ENCODE peak calls at places on chromosome 13, in nine cellular contexts. One of them, this sample, is unnamed. For H3K36me3, the result is how much of the 10 kb centered on the place peaks cover.

GRCh38 chr13:46184277-46184699 is 2.3 kb upstream of the LCP1 start:
- DNase-seq in tibial artery: no peak
- DNase-seq in pancreas: no peak
- DNase-seq in CD8-positive, alpha-beta memory T cell: peak
- DNase-seq in transverse colon: peak
- DNase-seq in Panc1: no peak
- DNase-seq in aorta: no peak
- DNase-seq in left ventricle myocardium inferior: peak
- DNase-seq in mesendoderm: peak
- DNase-seq in this sample: no peak

GRCh38 chr13:105918842-105919741 is 616.4 kb downstream of the EFNB2 start:
- DNase-seq in left ventricle myocardium inferior: no peak
- DNase-seq in transverse colon: peak
- DNase-seq in pancreas: no peak
- DNase-seq in Panc1: peak
- DNase-seq in CD8-positive, alpha-beta memory T cell: no peak
- DNase-seq in tibial artery: no peak
- DNase-seq in aorta: no peak
- DNase-seq in mesendoderm: peak
- DNase-seq in this sample: no peak

GRCh38 chr13:21749410-21749809 is 78.5 kb downstream of the FGF9 start:
- DNase-seq in left ventricle myocardium inferior: no peak
- DNase-seq in aorta: no peak
- DNase-seq in CD8-positive, alpha-beta memory T cell: no peak
- DNase-seq in Panc1: no peak
- DNase-seq in transverse colon: no peak
- DNase-seq in mesendoderm: no peak
- DNase-seq in pancreas: no peak
- DNase-seq in tibial artery: no peak
- DNase-seq in this sample: no peak

GRCh38 chr13:111556496-111556895 is 236.1 kb downstream of the TEX29 start:
- DNase-seq in Panc1: no peak
- DNase-seq in left ventricle myocardium inferior: no peak
- DNase-seq in tibial artery: no peak
- DNase-seq in pancreas: no peak
- DNase-seq in CD8-positive, alpha-beta memory T cell: no peak
- DNase-seq in aorta: peak
- DNase-seq in transverse colon: no peak
- DNase-seq in mesendoderm: no peak
- DNase-seq in this sample: no peak

GRCh38 chr13:27450921-27451461 is 627 bp upstream of the MTIF3 start:
- DNase-seq in tibial artery: no peak
- DNase-seq in Panc1: no peak
- DNase-seq in pancreas: peak
- DNase-seq in aorta: peak
- DNase-seq in mesendoderm: peak
- DNase-seq in CD8-positive, alpha-beta memory T cell: no peak
- DNase-seq in transverse colon: peak
- DNase-seq in left ventricle myocardium inferior: peak
- DNase-seq in this sample: no peak

GRCh38 chr13:73767747-73768315 is 366.4 kb downstream of the KLF12 start:
- DNase-seq in Panc1: no peak
- DNase-seq in tibial artery: no peak
- DNase-seq in left ventricle myocardium inferior: no peak
- DNase-seq in CD8-positive, alpha-beta memory T cell: peak
- DNase-seq in aorta: no peak
- DNase-seq in pancreas: no peak
- DNase-seq in mesendoderm: peak
- DNase-seq in transverse colon: no peak
- DNase-seq in this sample: no peak

GRCh38 chr13:104011505-104012270 is 945.5 kb upstream of the SLC10A2 start:
- DNase-seq in left ventricle myocardium inferior: no peak
- DNase-seq in pancreas: no peak
- DNase-seq in CD8-positive, alpha-beta memory T cell: no peak
- DNase-seq in mesendoderm: peak
- DNase-seq in Panc1: no peak
- DNase-seq in transverse colon: no peak
- DNase-seq in aorta: no peak
- DNase-seq in tibial artery: no peak
- DNase-seq in this sample: no peak

GRCh38 chr13:107866007-107866665 is 349.2 kb downstream of the LIG4 start:
- DNase-seq in transverse colon: no peak
- DNase-seq in tibial artery: no peak
- DNase-seq in mesendoderm: peak
- DNase-seq in aorta: no peak
- DNase-seq in Panc1: no peak
- DNase-seq in CD8-positive, alpha-beta memory T cell: no peak
- DNase-seq in left ventricle myocardium inferior: no peak
- DNase-seq in pancreas: peak
- DNase-seq in this sample: no peak

GRCh38 chr13:37357548-37357947 is 241.0 kb downstream of the POSTN start:
- DNase-seq in Panc1: no peak
- DNase-seq in tibial artery: no peak
- DNase-seq in transverse colon: no peak
- DNase-seq in left ventricle myocardium inferior: no peak
- DNase-seq in aorta: no peak
- DNase-seq in mesendoderm: no peak
- DNase-seq in CD8-positive, alpha-beta memory T cell: no peak
- DNase-seq in pancreas: no peak
- DNase-seq in this sample: no peak

GRCh38 chr13:110410906-110411305 is 103.8 kb downstream of the COL4A2 start:
- DNase-seq in Panc1: no peak
- DNase-seq in aorta: peak
- DNase-seq in transverse colon: no peak
- DNase-seq in left ventricle myocardium inferior: no peak
- DNase-seq in pancreas: no peak
- DNase-seq in mesendoderm: no peak
- DNase-seq in CD8-positive, alpha-beta memory T cell: no peak
- DNase-seq in tibial artery: no peak
- DNase-seq in this sample: no peak

GRCh38 chr13:46389985-46390384 is 2.9 kb upstream of the RUBCNL start:
- DNase-seq in transverse colon: peak
- DNase-seq in Panc1: no peak
- DNase-seq in pancreas: peak
- DNase-seq in mesendoderm: no peak
- DNase-seq in aorta: no peak
- DNase-seq in CD8-positive, alpha-beta memory T cell: peak
- DNase-seq in left ventricle myocardium inferior: peak
- DNase-seq in tibial artery: no peak
- DNase-seq in this sample: no peak

GRCh38 chr13:79912403-79912802 is 428.5 kb downstream of the SPRY2 start:
- DNase-seq in Panc1: no peak
- DNase-seq in left ventricle myocardium inferior: no peak
- DNase-seq in tibial artery: no peak
- DNase-seq in aorta: no peak
- DNase-seq in mesendoderm: no peak
- DNase-seq in CD8-positive, alpha-beta memory T cell: no peak
- DNase-seq in transverse colon: no peak
- DNase-seq in pancreas: no peak
- DNase-seq in this sample: no peak

GRCh38 chr13:96141032-96141431 is 51.1 kb downstream of the HS6ST3 start:
- DNase-seq in CD8-positive, alpha-beta memory T cell: no peak
- DNase-seq in mesendoderm: peak
- DNase-seq in pancreas: no peak
- DNase-seq in left ventricle myocardium inferior: no peak
- DNase-seq in Panc1: peak
- DNase-seq in aorta: no peak
- DNase-seq in tibial artery: no peak
- DNase-seq in transverse colon: no peak
- DNase-seq in this sample: no peak

GRCh38 chr13:73040968-73041580 is 17.7 kb upstream of the KLF5 start:
- DNase-seq in tibial artery: no peak
- DNase-seq in pancreas: no peak
- DNase-seq in left ventricle myocardium inferior: no peak
- DNase-seq in mesendoderm: no peak
- DNase-seq in aorta: no peak
- DNase-seq in CD8-positive, alpha-beta memory T cell: no peak
- DNase-seq in transverse colon: peak
- DNase-seq in Panc1: no peak
- DNase-seq in this sample: no peak

GRCh38 chr13:73782781-73783180 is 351.4 kb downstream of the KLF12 start:
- DNase-seq in tibial artery: no peak
- DNase-seq in transverse colon: no peak
- DNase-seq in Panc1: no peak
- DNase-seq in left ventricle myocardium inferior: no peak
- DNase-seq in CD8-positive, alpha-beta memory T cell: no peak
- DNase-seq in mesendoderm: no peak
- DNase-seq in pancreas: no peak
- DNase-seq in aorta: no peak
- DNase-seq in this sample: no peak

GRCh38 chr13:41075034-41075433 is 13.7 kb downstream of the WBP4 start:
- DNase-seq in left ventricle myocardium inferior: no peak
- DNase-seq in mesendoderm: peak
- DNase-seq in pancreas: no peak
- DNase-seq in CD8-positive, alpha-beta memory T cell: peak
- DNase-seq in Panc1: no peak
- DNase-seq in aorta: no peak
- DNase-seq in transverse colon: no peak
- DNase-seq in tibial artery: no peak
- DNase-seq in this sample: no peak

GRCh38 chr13:113493315-113493951 is 2.9 kb upstream of the DCUN1D2 start:
- DNase-seq in transverse colon: no peak
- DNase-seq in aorta: no peak
- DNase-seq in Panc1: peak
- DNase-seq in mesendoderm: peak
- DNase-seq in pancreas: no peak
- DNase-seq in tibial artery: no peak
- DNase-seq in left ventricle myocardium inferior: no peak
- DNase-seq in CD8-positive, alpha-beta memory T cell: no peak
- DNase-seq in this sample: no peak
- H3K27ac ChIP-seq in transverse colon: peak
- H3K27ac ChIP-seq in aorta: peak
- H3K27ac ChIP-seq in Panc1: peak
- H3K27ac ChIP-seq in mesendoderm: peak
- H3K27ac ChIP-seq in pancreas: peak
- H3K27ac ChIP-seq in tibial artery: peak
- H3K27ac ChIP-seq in left ventricle myocardium inferior: peak
- H3K27ac ChIP-seq in CD8-positive, alpha-beta memory T cell: peak
- H3K27ac ChIP-seq in this sample: peak

GRCh38 chr13:29525757-29526156 is 69.7 kb downstream of the SLC7A1 start:
- DNase-seq in transverse colon: no peak
- DNase-seq in pancreas: no peak
- DNase-seq in mesendoderm: no peak
- DNase-seq in Panc1: no peak
- DNase-seq in aorta: no peak
- DNase-seq in CD8-positive, alpha-beta memory T cell: no peak
- DNase-seq in tibial artery: no peak
- DNase-seq in left ventricle myocardium inferior: no peak
- DNase-seq in this sample: no peak
- H3K36me3 ChIP-seq in transverse colon: under half
- H3K36me3 ChIP-seq in pancreas: under half
- H3K36me3 ChIP-seq in mesendoderm: under half
- H3K36me3 ChIP-seq in Panc1: under half
- H3K36me3 ChIP-seq in aorta: under half
- H3K36me3 ChIP-seq in CD8-positive, alpha-beta memory T cell: under half
- H3K36me3 ChIP-seq in tibial artery: under half
- H3K36me3 ChIP-seq in left ventricle myocardium inferior: under half
- H3K36me3 ChIP-seq in this sample: under half

DNA sequence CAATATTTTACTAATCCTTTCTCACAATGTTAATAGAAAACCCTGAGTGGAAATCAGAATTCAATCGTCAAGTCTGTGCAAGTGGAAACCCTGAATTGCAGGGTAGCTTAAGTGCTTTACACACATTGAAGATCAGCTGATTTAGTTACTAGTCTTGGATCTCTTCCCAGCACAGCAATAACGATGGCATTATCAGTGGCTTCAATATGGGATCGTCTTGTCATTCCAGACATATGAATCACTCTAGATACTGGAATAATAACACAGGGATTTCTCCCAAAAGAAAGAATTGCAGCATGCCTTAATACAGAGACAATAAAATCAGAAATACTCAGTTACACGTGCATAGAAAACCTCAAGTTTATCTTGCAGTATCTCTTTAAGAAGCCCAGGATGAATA is 12.6 kb upstream of the METTL21C start:
- DNase-seq in pancreas: no peak
- DNase-seq in CD8-positive, alpha-beta memory T cell: no peak
- DNase-seq in left ventricle myocardium inferior: no peak
- DNase-seq in mesendoderm: no peak
- DNase-seq in aorta: no peak
- DNase-seq in transverse colon: no peak
- DNase-seq in Panc1: no peak
- DNase-seq in tibial artery: no peak
- DNase-seq in this sample: no peak
- H3K27ac ChIP-seq in pancreas: no peak
- H3K27ac ChIP-seq in CD8-positive, alpha-beta memory T cell: no peak
- H3K27ac ChIP-seq in left ventricle myocardium inferior: no peak
- H3K27ac ChIP-seq in mesendoderm: no peak
- H3K27ac ChIP-seq in aorta: no peak
- H3K27ac ChIP-seq in transverse colon: no peak
- H3K27ac ChIP-seq in Panc1: no peak
- H3K27ac ChIP-seq in tibial artery: no peak
- H3K27ac ChIP-seq in this sample: no peak

GRCh38 chr13:98556968-98557591 is 19.8 kb downstream of the STK24 start:
- DNase-seq in Panc1: no peak
- DNase-seq in transverse colon: no peak
- DNase-seq in mesendoderm: peak
- DNase-seq in left ventricle myocardium inferior: no peak
- DNase-seq in aorta: no peak
- DNase-seq in tibial artery: no peak
- DNase-seq in pancreas: peak
- DNase-seq in CD8-positive, alpha-beta memory T cell: no peak
- DNase-seq in this sample: no peak
- H3K36me3 ChIP-seq in Panc1: under half
- H3K36me3 ChIP-seq in transverse colon: under half
- H3K36me3 ChIP-seq in mesendoderm: under half
- H3K36me3 ChIP-seq in left ventricle myocardium inferior: under half
- H3K36me3 ChIP-seq in aorta: under half
- H3K36me3 ChIP-seq in tibial artery: under half
- H3K36me3 ChIP-seq in pancreas: under half
- H3K36me3 ChIP-seq in CD8-positive, alpha-beta memory T cell: under half
- H3K36me3 ChIP-seq in this sample: under half

GRCh38 chr13:33185853-33186252 is 99.7 kb downstream of the STARD13 start:
- DNase-seq in transverse colon: no peak
- DNase-seq in pancreas: no peak
- DNase-seq in CD8-positive, alpha-beta memory T cell: no peak
- DNase-seq in aorta: no peak
- DNase-seq in Panc1: no peak
- DNase-seq in tibial artery: no peak
- DNase-seq in mesendoderm: no peak
- DNase-seq in left ventricle myocardium inferior: no peak
- DNase-seq in this sample: no peak
- H3K27ac ChIP-seq in transverse colon: peak
- H3K27ac ChIP-seq in pancreas: no peak
- H3K27ac ChIP-seq in CD8-positive, alpha-beta memory T cell: no peak
- H3K27ac ChIP-seq in aorta: no peak
- H3K27ac ChIP-seq in Panc1: no peak
- H3K27ac ChIP-seq in tibial artery: peak
- H3K27ac ChIP-seq in mesendoderm: no peak
- H3K27ac ChIP-seq in left ventricle myocardium inferior: peak
- H3K27ac ChIP-seq in this sample: peak

GRCh38 chr13:113536461-113537110 is 46.1 kb upstream of the DCUN1D2 start:
- DNase-seq in transverse colon: no peak
- DNase-seq in CD8-positive, alpha-beta memory T cell: no peak
- DNase-seq in Panc1: no peak
- DNase-seq in pancreas: no peak
- DNase-seq in aorta: peak
- DNase-seq in tibial artery: no peak
- DNase-seq in mesendoderm: no peak
- DNase-seq in left ventricle myocardium inferior: no peak
- DNase-seq in this sample: no peak
- H3K36me3 ChIP-seq in transverse colon: under half
- H3K36me3 ChIP-seq in CD8-positive, alpha-beta memory T cell: under half
- H3K36me3 ChIP-seq in Panc1: under half
- H3K36me3 ChIP-seq in pancreas: under half
- H3K36me3 ChIP-seq in aorta: under half
- H3K36me3 ChIP-seq in tibial artery: half or more
- H3K36me3 ChIP-seq in mesendoderm: under half
- H3K36me3 ChIP-seq in left ventricle myocardium inferior: under half
- H3K36me3 ChIP-seq in this sample: under half

GRCh38 chr13:62119739-62120700 is 704.4 kb upstream of the PCDH20 start:
- DNase-seq in CD8-positive, alpha-beta memory T cell: no peak
- DNase-seq in Panc1: no peak
- DNase-seq in pancreas: no peak
- DNase-seq in transverse colon: no peak
- DNase-seq in aorta: no peak
- DNase-seq in tibial artery: no peak
- DNase-seq in left ventricle myocardium inferior: no peak
- DNase-seq in mesendoderm: peak
- DNase-seq in this sample: no peak
- H3K27ac ChIP-seq in CD8-positive, alpha-beta memory T cell: no peak
- H3K27ac ChIP-seq in Panc1: no peak
- H3K27ac ChIP-seq in pancreas: no peak
- H3K27ac ChIP-seq in transverse colon: no peak
- H3K27ac ChIP-seq in aorta: no peak
- H3K27ac ChIP-seq in tibial artery: no peak
- H3K27ac ChIP-seq in left ventricle myocardium inferior: no peak
- H3K27ac ChIP-seq in mesendoderm: no peak
- H3K27ac ChIP-seq in this sample: no peak

This sample was measured in right atrium auricular region.